ENCODE peak calls at places on chromosome 4, in eight cellular contexts. One of them, this sample, is unnamed.

GRCh38 chr4:108172231-108172779 is 3.6 kb upstream of the LEF1 start:
- DNase-seq in H7: peak; percentile 81
- DNase-seq in Kasumi-1: no peak
- DNase-seq in T follicular helper cell: no peak
- DNase-seq in activated T-cell treated with anti-CD3 and anti-CD28 coated beads, Interleukin-2, amount 50 U/mL, for 72 hours: peak; percentile 56
- DNase-seq in substantia nigra: no peak
- DNase-seq in A549: no peak
- DNase-seq in HuH-7: no peak
- DNase-seq in this sample: peak; percentile 3

GRCh38 chr4:125355791-125356190 is 41.0 kb downstream of the FAT4 start:
- DNase-seq in H7: no peak
- DNase-seq in Kasumi-1: no peak
- DNase-seq in T follicular helper cell: no peak
- DNase-seq in activated T-cell treated with anti-CD3 and anti-CD28 coated beads, Interleukin-2, amount 50 U/mL, for 72 hours: no peak
- DNase-seq in substantia nigra: no peak
- DNase-seq in A549: no peak
- DNase-seq in HuH-7: no peak
- DNase-seq in this sample: no peak

GRCh38 chr4:56909083-56909981 is 1.6 kb downstream of the REST start:
- DNase-seq in H7: peak; percentile 78
- DNase-seq in Kasumi-1: peak; percentile 93
- DNase-seq in T follicular helper cell: peak; percentile 23
- DNase-seq in activated T-cell treated with anti-CD3 and anti-CD28 coated beads, Interleukin-2, amount 50 U/mL, for 72 hours: peak; percentile 61
- DNase-seq in substantia nigra: peak; percentile 59
- DNase-seq in A549: peak; percentile 33
- DNase-seq in HuH-7: no peak
- DNase-seq in this sample: peak; percentile 56

GRCh38 chr4:104425003-104425402 is 69.7 kb downstream of the CXXC4 start:
- DNase-seq in H7: no peak
- DNase-seq in Kasumi-1: no peak
- DNase-seq in T follicular helper cell: no peak
- DNase-seq in activated T-cell treated with anti-CD3 and anti-CD28 coated beads, Interleukin-2, amount 50 U/mL, for 72 hours: no peak
- DNase-seq in substantia nigra: no peak
- DNase-seq in A549: no peak
- DNase-seq in HuH-7: no peak
- DNase-seq in this sample: no peak

GRCh38 chr4:18022572-18023039 is 1.1 kb upstream of the LCORL start:
- DNase-seq in H7: no peak
- DNase-seq in Kasumi-1: no peak
- DNase-seq in T follicular helper cell: no peak
- DNase-seq in activated T-cell treated with anti-CD3 and anti-CD28 coated beads, Interleukin-2, amount 50 U/mL, for 72 hours: no peak
- DNase-seq in substantia nigra: no peak
- DNase-seq in A549: no peak
- DNase-seq in HuH-7: no peak
- DNase-seq in this sample: peak; percentile 12

GRCh38 chr4:151226004-151226932 is 50.7 kb upstream of the PRSS48 start:
- DNase-seq in H7: no peak
- DNase-seq in Kasumi-1: no peak
- DNase-seq in T follicular helper cell: no peak
- DNase-seq in activated T-cell treated with anti-CD3 and anti-CD28 coated beads, Interleukin-2, amount 50 U/mL, for 72 hours: no peak
- DNase-seq in substantia nigra: no peak
- DNase-seq in A549: no peak
- DNase-seq in HuH-7: no peak
- DNase-seq in this sample: peak; percentile 93

GRCh38 chr4:55008166-55009056 is 117.0 kb downstream of the KDR start:
- DNase-seq in H7: peak; percentile 73
- DNase-seq in Kasumi-1: peak; percentile 68
- DNase-seq in T follicular helper cell: no peak
- DNase-seq in activated T-cell treated with anti-CD3 and anti-CD28 coated beads, Interleukin-2, amount 50 U/mL, for 72 hours: peak; percentile 2
- DNase-seq in substantia nigra: peak; percentile 7
- DNase-seq in A549: no peak
- DNase-seq in HuH-7: peak; percentile 19
- DNase-seq in this sample: peak; percentile 43

GRCh38 chr4:7209699-7210098 is 17.4 kb downstream of the SORCS2 start:
- DNase-seq in H7: no peak
- DNase-seq in Kasumi-1: no peak
- DNase-seq in T follicular helper cell: no peak
- DNase-seq in activated T-cell treated with anti-CD3 and anti-CD28 coated beads, Interleukin-2, amount 50 U/mL, for 72 hours: no peak
- DNase-seq in substantia nigra: no peak
- DNase-seq in A549: no peak
- DNase-seq in HuH-7: no peak
- DNase-seq in this sample: peak; percentile 47

GRCh38 chr4:30754021-30754420 is 33.9 kb downstream of the PCDH7 start:
- DNase-seq in H7: no peak
- DNase-seq in Kasumi-1: no peak
- DNase-seq in T follicular helper cell: no peak
- DNase-seq in activated T-cell treated with anti-CD3 and anti-CD28 coated beads, Interleukin-2, amount 50 U/mL, for 72 hours: no peak
- DNase-seq in substantia nigra: no peak
- DNase-seq in A549: no peak
- DNase-seq in HuH-7: no peak
- DNase-seq in this sample: peak; percentile 53

GRCh38 chr4:16067515-16067914 is 16.3 kb downstream of the PROM1 start:
- DNase-seq in H7: no peak
- DNase-seq in Kasumi-1: no peak
- DNase-seq in T follicular helper cell: no peak
- DNase-seq in activated T-cell treated with anti-CD3 and anti-CD28 coated beads, Interleukin-2, amount 50 U/mL, for 72 hours: no peak
- DNase-seq in substantia nigra: peak; percentile 18
- DNase-seq in A549: no peak
- DNase-seq in HuH-7: no peak
- DNase-seq in this sample: peak; percentile 8

GRCh38 chr4:24736066-24736465 is 59.3 kb upstream of the SOD3 start:
- DNase-seq in H7: no peak
- DNase-seq in Kasumi-1: no peak
- DNase-seq in T follicular helper cell: no peak
- DNase-seq in activated T-cell treated with anti-CD3 and anti-CD28 coated beads, Interleukin-2, amount 50 U/mL, for 72 hours: no peak
- DNase-seq in substantia nigra: no peak
- DNase-seq in A549: peak; percentile 9
- DNase-seq in HuH-7: no peak
- DNase-seq in this sample: peak; percentile 53

GRCh38 chr4:89486042-89486441 is 178.4 kb upstream of the GPRIN3 start:
- DNase-seq in H7: no peak
- DNase-seq in Kasumi-1: peak; percentile 53
- DNase-seq in T follicular helper cell: no peak
- DNase-seq in activated T-cell treated with anti-CD3 and anti-CD28 coated beads, Interleukin-2, amount 50 U/mL, for 72 hours: no peak
- DNase-seq in substantia nigra: no peak
- DNase-seq in A549: peak; percentile 22
- DNase-seq in HuH-7: peak; percentile 23
- DNase-seq in this sample: peak; percentile 71

GRCh38 chr4:184347251-184348239 is 126.8 kb downstream of the IRF2 start:
- DNase-seq in H7: peak; percentile 89
- DNase-seq in Kasumi-1: peak; percentile 98
- DNase-seq in T follicular helper cell: no peak
- DNase-seq in activated T-cell treated with anti-CD3 and anti-CD28 coated beads, Interleukin-2, amount 50 U/mL, for 72 hours: no peak
- DNase-seq in substantia nigra: peak; percentile 4
- DNase-seq in A549: peak; percentile 13
- DNase-seq in HuH-7: no peak
- DNase-seq in this sample: peak; percentile 61

GRCh38 chr4:119113033-119113655 is 22.5 kb upstream of the MYOZ2 start:
- DNase-seq in H7: no peak
- DNase-seq in Kasumi-1: peak; percentile 91
- DNase-seq in T follicular helper cell: no peak
- DNase-seq in activated T-cell treated with anti-CD3 and anti-CD28 coated beads, Interleukin-2, amount 50 U/mL, for 72 hours: no peak
- DNase-seq in substantia nigra: no peak
- DNase-seq in A549: peak; percentile 70
- DNase-seq in HuH-7: no peak
- DNase-seq in this sample: peak; percentile 90

GRCh38 chr4:147714575-147715401 is 17.1 kb upstream of the ARHGAP10 start:
- DNase-seq in H7: no peak
- DNase-seq in Kasumi-1: no peak
- DNase-seq in T follicular helper cell: no peak
- DNase-seq in activated T-cell treated with anti-CD3 and anti-CD28 coated beads, Interleukin-2, amount 50 U/mL, for 72 hours: no peak
- DNase-seq in substantia nigra: no peak
- DNase-seq in A549: no peak
- DNase-seq in HuH-7: no peak
- DNase-seq in this sample: peak; percentile 89

GRCh38 chr4:128574706-128575105 is 234.8 kb upstream of the JADE1 start:
- DNase-seq in H7: peak; percentile 86
- DNase-seq in Kasumi-1: peak; percentile 43
- DNase-seq in T follicular helper cell: peak; percentile 33
- DNase-seq in activated T-cell treated with anti-CD3 and anti-CD28 coated beads, Interleukin-2, amount 50 U/mL, for 72 hours: peak; percentile 73
- DNase-seq in substantia nigra: peak; percentile 72
- DNase-seq in A549: peak; percentile 93
- DNase-seq in HuH-7: peak; percentile 12
- DNase-seq in this sample: peak; percentile 92

GRCh38 chr4:173651651-173652282 is 121.7 kb upstream of the HAND2 start:
- DNase-seq in H7: no peak
- DNase-seq in Kasumi-1: no peak
- DNase-seq in T follicular helper cell: no peak
- DNase-seq in activated T-cell treated with anti-CD3 and anti-CD28 coated beads, Interleukin-2, amount 50 U/mL, for 72 hours: no peak
- DNase-seq in substantia nigra: no peak
- DNase-seq in A549: no peak
- DNase-seq in HuH-7: no peak
- DNase-seq in this sample: no peak

GRCh38 chr4:74886490-74886889 is 46.4 kb upstream of the PARM1 start:
- DNase-seq in H7: no peak
- DNase-seq in Kasumi-1: no peak
- DNase-seq in T follicular helper cell: no peak
- DNase-seq in activated T-cell treated with anti-CD3 and anti-CD28 coated beads, Interleukin-2, amount 50 U/mL, for 72 hours: no peak
- DNase-seq in substantia nigra: no peak
- DNase-seq in A549: peak; percentile 11
- DNase-seq in HuH-7: no peak
- DNase-seq in this sample: peak; percentile 78

GRCh38 chr4:53981066-53981465 is 83.3 kb downstream of the CHIC2 start:
- DNase-seq in H7: no peak
- DNase-seq in Kasumi-1: no peak
- DNase-seq in T follicular helper cell: no peak
- DNase-seq in activated T-cell treated with anti-CD3 and anti-CD28 coated beads, Interleukin-2, amount 50 U/mL, for 72 hours: no peak
- DNase-seq in substantia nigra: no peak
- DNase-seq in A549: no peak
- DNase-seq in HuH-7: no peak
- DNase-seq in this sample: no peak

GRCh38 chr4:76582817-76583087 is 147.7 kb downstream of the SHROOM3 start:
- DNase-seq in H7: no peak
- DNase-seq in Kasumi-1: no peak
- DNase-seq in T follicular helper cell: no peak
- DNase-seq in activated T-cell treated with anti-CD3 and anti-CD28 coated beads, Interleukin-2, amount 50 U/mL, for 72 hours: no peak
- DNase-seq in substantia nigra: no peak
- DNase-seq in A549: no peak
- DNase-seq in HuH-7: no peak
- DNase-seq in this sample: no peak

GRCh38 chr4:107896158-107896645 is 35.1 kb upstream of the CYP2U1 start:
- DNase-seq in H7: no peak
- DNase-seq in Kasumi-1: no peak
- DNase-seq in T follicular helper cell: no peak
- DNase-seq in activated T-cell treated with anti-CD3 and anti-CD28 coated beads, Interleukin-2, amount 50 U/mL, for 72 hours: peak; percentile 21
- DNase-seq in substantia nigra: no peak
- DNase-seq in A549: peak; percentile 82
- DNase-seq in HuH-7: no peak
- DNase-seq in this sample: peak; percentile 97

GRCh38 chr4:69523385-69524132 is 27.9 kb upstream of the UGT2B4 start:
- DNase-seq in H7: no peak
- DNase-seq in Kasumi-1: no peak
- DNase-seq in T follicular helper cell: no peak
- DNase-seq in activated T-cell treated with anti-CD3 and anti-CD28 coated beads, Interleukin-2, amount 50 U/mL, for 72 hours: no peak
- DNase-seq in substantia nigra: no peak
- DNase-seq in A549: no peak
- DNase-seq in HuH-7: no peak
- DNase-seq in this sample: no peak

GRCh38 chr4:17204908-17205307 is 306.5 kb upstream of the LDB2 start:
- DNase-seq in H7: no peak
- DNase-seq in Kasumi-1: no peak
- DNase-seq in T follicular helper cell: no peak
- DNase-seq in activated T-cell treated with anti-CD3 and anti-CD28 coated beads, Interleukin-2, amount 50 U/mL, for 72 hours: no peak
- DNase-seq in substantia nigra: no peak
- DNase-seq in A549: no peak
- DNase-seq in HuH-7: no peak
- DNase-seq in this sample: no peak

GRCh38 chr4:57071340-57071739 is 38.8 kb downstream of the IGFBP7 start:
- DNase-seq in H7: no peak
- DNase-seq in Kasumi-1: no peak
- DNase-seq in T follicular helper cell: no peak
- DNase-seq in activated T-cell treated with anti-CD3 and anti-CD28 coated beads, Interleukin-2, amount 50 U/mL, for 72 hours: no peak
- DNase-seq in substantia nigra: no peak
- DNase-seq in A549: no peak
- DNase-seq in HuH-7: no peak
- DNase-seq in this sample: peak; percentile 75